ENCODE peak calls at places on chromosomes 4 and X, in eight cellular contexts. R, L, Y, S, E, P, C and F are unnamed samples.

GRCh38 chr4:42152507-42153504 is at the start of gene BEND4:
- DNase-seq in L (no peak), S (no peak), R (no peak), E (no peak), C (peak), P (peak), Y (no peak), F (no peak)

GRCh38 chr4:25862411-25863346 is at the start of gene SEL1L3:
- DNase-seq in C (no peak), R (no peak), S (no peak), P (peak), L (peak), Y (no peak), E (peak), F (peak)

GRCh38 chrX:109774706-109775105 is 41.6 kb upstream of the ACSL4 start:
- DNase-seq in L (no peak), Y (no peak), S (no peak), C (no peak), P (no peak), R (no peak), E (no peak), F (no peak)

GRCh38 chr4:76803522-76803921 is 94.4 kb downstream of the SOWAHB start:
- DNase-seq in L (no peak), S (no peak), Y (no peak), P (no peak), R (peak), E (no peak), C (no peak), F (no peak)

GRCh38 chr4:17476811-17477210 is 35.1 kb downstream of the QDPR start:
- DNase-seq in E (no peak), R (no peak), S (peak), P (no peak), Y (no peak), L (no peak), C (no peak), F (no peak)

GRCh38 chr4:138981930-138982390 is 33.6 kb upstream of the NOCT start:
- DNase-seq in S (peak), C (no peak), P (peak), E (no peak), Y (peak), L (no peak), R (no peak), F (no peak)

GRCh38 chr4:13548059-13548983 is 4.0 kb upstream of the NKX3-2 start:
- DNase-seq in S (no peak), P (peak), Y (no peak), L (no peak), E (no peak), C (no peak), R (peak), F (no peak)

GRCh38 chr4:113996599-113997177 is 17.2 kb upstream of the ARSJ start:
- DNase-seq in S (no peak), E (no peak), P (no peak), C (no peak), L (no peak), Y (no peak), R (no peak), F (no peak)

GRCh38 chr4:78409612-78410202 is 141.9 kb upstream of the ANXA3 start:
- DNase-seq in Y (no peak), R (no peak), P (no peak), E (no peak), C (no peak), L (no peak), S (no peak), F (no peak)

GRCh38 chr4:6815029-6815836 is 32.7 kb downstream of the KIAA0232 start:
- DNase-seq in R (no peak), P (no peak), Y (no peak), L (no peak), C (no peak), E (no peak), S (no peak), F (no peak)

GRCh38 chr4:152283806-152284470 is 252.0 kb downstream of the FBXW7 start:
- DNase-seq in L (no peak), P (no peak), Y (no peak), C (no peak), R (peak), E (no peak), S (no peak), F (no peak)

GRCh38 chr4:145299380-145300076 is 119.1 kb upstream of the OTUD4 start:
- DNase-seq in P (no peak), Y (no peak), R (no peak), C (no peak), E (peak), S (peak), L (no peak), F (no peak)